ENCODE peak calls at places on chromosome 22, in seven cellular contexts. Y is HCT116, R is SK-N-SH, N is H1, O is HepG2, V is K562, I is GM12878. K is an unnamed sample.

GRCh38 chr22:46071451-46072029 is 78.8 kb upstream of the PPARA start:
- DNase-seq in R (peak), I (no peak), Y (peak), N (no peak), V (no peak), O (no peak), K (peak)

GRCh38 chr22:33492210-33492651 is 428.0 kb downstream of the LARGE1 start:
- DNase-seq in I (no peak), N (no peak), Y (no peak), V (no peak), R (peak), O (peak), K (no peak)

GRCh38 chr22:17754233-17754925 is 19.9 kb downstream of the BID start:
- DNase-seq in R (no peak), Y (no peak), O (no peak), I (no peak), V (no peak), N (no peak), K (peak)

GRCh38 chr22:48101704-48102103 is 1339.3 kb downstream of the TBC1D22A start:
- DNase-seq in N (no peak), V (no peak), R (no peak), I (no peak), O (no peak), Y (no peak), K (no peak)

GRCh38 chr22:34765115-34765514 is 300.8 kb upstream of the ISX start:
- DNase-seq in V (no peak), N (no peak), R (no peak), I (no peak), Y (no peak), O (no peak), K (no peak)

GRCh38 chr22:47200273-47201051 is 438.0 kb downstream of the TBC1D22A start:
- DNase-seq in N (no peak), V (no peak), I (no peak), Y (no peak), R (no peak), O (no peak), K (no peak)

GRCh38 chr22:24432059-24432853 is 4.9 kb downstream of the ADORA2A start:
- DNase-seq in R (peak), Y (no peak), N (no peak), O (no peak), I (no peak), V (peak), K (no peak)

GRCh38 chr22:29503811-29504372 is 23.9 kb downstream of the NEFH start:
- DNase-seq in O (no peak), I (no peak), V (peak), Y (no peak), R (no peak), N (no peak), K (no peak)

GRCh38 chr22:47168441-47168840 is 406.0 kb downstream of the TBC1D22A start:
- DNase-seq in V (no peak), R (no peak), O (no peak), I (no peak), N (no peak), Y (no peak), K (no peak)

GRCh38 chr22:44684506-44685383 is 17.3 kb upstream of the PRR5 start:
- DNase-seq in Y (peak), R (peak), I (peak), O (peak), N (peak), V (peak), K (peak)

GRCh38 chr22:29265929-29266328 is 1.9 kb downstream of the RHBDD3 start:
- DNase-seq in I (no peak), Y (no peak), N (no peak), V (no peak), O (no peak), R (peak), K (no peak)

GRCh38 chr22:44523981-44524759 is 26.1 kb upstream of the RTL6 start:
- DNase-seq in O (no peak), N (no peak), V (no peak), Y (no peak), I (no peak), R (no peak), K (no peak)

GRCh38 chr22:44129614-44129976 is 51.1 kb upstream of the PARVG start:
- DNase-seq in N (no peak), V (peak), I (no peak), R (peak), Y (no peak), O (no peak), K (no peak)

GRCh38 chr22:40175571-40176105 is 2.1 kb upstream of the TNRC6B start:
- DNase-seq in R (no peak), Y (no peak), O (no peak), V (no peak), N (no peak), I (no peak), K (no peak)

GRCh38 chr22:44701824-44702478 is at the start of gene PRR5:
- DNase-seq in I (no peak), V (peak), Y (peak), N (no peak), O (peak), R (peak), K (peak)

GRCh38 chr22:46918197-46918596 is 155.7 kb downstream of the TBC1D22A start:
- DNase-seq in R (no peak), V (no peak), N (no peak), I (no peak), O (no peak), Y (no peak), K (no peak)

GRCh38 chr22:36022697-36023096 is 5.9 kb downstream of the RBFOX2 start:
- DNase-seq in Y (no peak), R (no peak), I (no peak), N (no peak), V (no peak), O (no peak), K (no peak)
- TF ChIP-seq JUND in Y (no peak), R (no peak), I (no peak), N (no peak), V (no peak), O (no peak), K (no peak)

GRCh38 chr22:42432818-42433217 is 615 bp upstream of the NFAM1 start:
- DNase-seq in Y (no peak), O (no peak), N (no peak), I (no peak), R (no peak), V (no peak), K (no peak)

GRCh38 chr22:42434748-42435425 is 2.7 kb upstream of the NFAM1 start:
- DNase-seq in O (no peak), Y (no peak), V (no peak), N (no peak), R (no peak), I (no peak), K (peak)

GRCh38 chr22:42434283-42434682 is 2.1 kb upstream of the NFAM1 start:
- DNase-seq in N (no peak), R (peak), V (no peak), Y (no peak), O (no peak), I (no peak), K (no peak)

GRCh38 chr22:42432020-42432596 is at the start of gene NFAM1:
- DNase-seq in Y (no peak), I (no peak), V (no peak), R (no peak), O (no peak), N (no peak), K (no peak)

GRCh38 chr22:42433754-42434153 is 1.6 kb upstream of the NFAM1 start:
- DNase-seq in O (no peak), N (no peak), I (no peak), Y (no peak), V (no peak), R (no peak), K (peak)
- TF ChIP-seq JUND in O (no peak), N (no peak), I (no peak), Y (no peak), V (no peak), R (no peak), K (no peak)

DNA sequence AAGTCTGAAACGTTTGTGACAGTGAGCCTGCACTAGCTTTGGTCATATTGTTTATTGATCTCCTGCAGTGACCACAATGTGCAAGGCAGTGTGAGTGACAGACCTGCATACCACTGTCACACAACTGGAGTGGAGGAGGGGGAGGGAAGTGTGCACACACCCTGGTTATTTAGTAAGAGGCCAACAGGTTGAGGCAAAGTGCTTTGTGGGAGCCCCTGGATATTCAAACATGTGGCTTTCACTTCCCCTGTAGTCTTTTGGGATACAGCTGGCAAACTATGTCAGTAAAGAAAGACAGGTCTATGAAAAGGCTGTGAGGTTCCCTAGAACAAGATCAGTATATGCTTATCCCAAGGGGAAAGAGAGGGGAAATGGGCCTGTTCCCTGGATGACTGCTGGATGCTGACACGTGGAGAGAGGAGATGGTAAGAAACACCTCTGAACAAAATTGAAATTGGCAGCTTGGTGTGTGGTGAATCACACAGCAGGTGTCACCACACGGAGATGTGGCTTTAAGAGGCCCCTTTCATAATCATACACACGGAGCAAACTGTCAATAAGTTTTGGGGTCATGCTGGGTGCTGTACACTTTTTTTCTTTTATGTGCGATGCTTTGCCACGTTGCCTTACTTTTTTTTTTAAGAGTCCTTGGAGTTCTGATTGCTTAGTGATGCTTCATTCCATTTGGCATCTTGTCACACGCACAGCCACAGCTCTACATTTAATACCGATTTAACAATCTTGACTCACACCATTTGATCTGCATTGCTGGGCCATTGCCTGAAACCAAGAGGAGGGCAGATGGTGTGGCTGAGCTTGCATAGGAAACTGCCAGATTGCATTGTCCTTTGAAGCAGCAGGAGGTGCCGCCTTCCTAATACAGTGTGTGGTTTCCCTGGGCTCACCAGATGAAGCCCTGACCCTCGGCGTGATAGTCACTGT is 11.3 kb downstream of the OSBP2 start:
- DNase-seq in I (peak), V (no peak), Y (peak), R (no peak), O (peak), N (no peak), K (no peak)
- TF ChIP-seq JUND in I (no peak), V (no peak), Y (peak), R (no peak), O (no peak), N (no peak), K (no peak)

GRCh38 chr22:31378123-31378522 is 21.3 kb upstream of the DRG1 start:
- DNase-seq in R (no peak), V (no peak), N (no peak), O (no peak), I (no peak), Y (no peak), K (no peak)

DNA sequence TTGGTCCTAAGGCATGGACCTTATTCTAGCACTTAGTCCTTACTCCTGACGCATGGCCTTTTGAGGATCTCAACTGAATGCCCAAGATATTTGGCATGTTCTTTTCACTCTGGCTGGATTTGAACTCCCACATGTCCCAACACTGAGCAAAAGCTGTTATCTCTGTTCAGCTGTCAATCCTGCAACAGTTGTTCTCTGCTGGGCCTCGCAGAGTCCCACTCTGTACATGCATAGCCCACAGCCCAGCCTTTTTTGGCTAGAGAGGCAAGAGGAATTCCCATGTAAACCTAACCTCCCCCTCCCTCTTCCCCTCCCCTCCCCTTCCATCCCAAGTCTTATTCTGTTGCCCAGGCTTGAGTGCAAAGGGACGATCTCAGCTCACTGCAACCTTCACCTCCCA is 21.8 kb upstream of the DRG1 start:
- DNase-seq in R (no peak), O (no peak), I (no peak), V (no peak), N (no peak), Y (no peak), K (no peak)
- TF ChIP-seq JUND in R (no peak), O (no peak), I (no peak), V (no peak), N (no peak), Y (no peak), K (no peak)

DNA sequence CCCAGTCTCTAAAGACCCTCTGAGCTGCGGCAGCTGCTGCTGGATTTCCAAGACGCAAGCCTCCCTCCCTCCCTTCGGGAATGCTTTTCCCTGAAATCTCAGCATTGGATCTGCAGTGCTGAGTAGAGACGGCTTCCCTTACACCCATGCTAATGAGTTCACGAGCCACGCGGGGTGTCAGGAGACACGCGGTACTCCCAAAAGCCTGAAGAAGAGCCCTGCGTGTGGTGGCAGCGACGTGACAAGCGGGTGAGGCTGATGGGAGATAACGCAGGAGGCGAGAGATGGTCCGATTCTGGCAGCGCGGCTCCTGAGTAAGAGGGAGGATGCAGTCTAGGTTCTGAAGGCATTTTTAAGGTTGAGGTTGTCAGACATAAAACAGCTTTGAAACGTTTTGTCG is 74.4 kb upstream of the ASPHD2 start:
- DNase-seq in N (no peak), I (no peak), Y (no peak), R (no peak), O (no peak), V (no peak), K (no peak)
- TF ChIP-seq JUND in N (no peak), I (no peak), Y (no peak), R (no peak), O (no peak), V (no peak), K (no peak)

DNA sequence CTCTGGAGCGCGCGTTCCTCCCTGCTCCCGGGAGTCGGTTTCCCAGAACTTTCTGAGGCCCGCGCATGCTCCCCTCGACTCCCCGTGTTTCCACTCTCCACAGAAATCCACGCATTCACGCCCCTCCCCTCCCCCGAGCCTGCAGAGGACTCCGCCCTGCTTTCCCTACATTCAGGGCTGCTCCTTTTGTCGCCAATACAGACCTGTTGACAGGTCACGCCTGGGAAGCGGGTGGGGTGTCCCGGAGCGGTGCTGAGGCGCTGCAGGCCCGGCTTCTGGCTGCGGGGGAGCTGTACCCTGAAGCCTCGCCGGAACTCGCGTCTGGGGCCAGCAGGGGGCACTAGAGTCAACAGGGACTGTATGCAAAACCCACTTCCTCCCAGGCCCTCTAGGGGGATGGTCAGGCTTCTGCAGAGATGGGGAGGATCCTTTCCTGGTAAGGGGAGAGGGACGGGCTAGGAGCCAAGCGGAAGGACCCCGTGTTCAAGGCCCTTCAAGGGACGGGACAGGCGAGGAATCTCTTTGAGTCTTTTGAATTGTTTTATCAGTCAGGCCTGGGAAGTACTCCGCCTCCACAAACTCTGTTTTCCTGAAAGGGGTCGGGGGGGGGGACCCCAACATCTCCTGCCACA is at the start of gene PRAME:
- DNase-seq in V (peak), Y (peak), I (peak), O (peak), R (peak), N (peak), K (peak)
- TF ChIP-seq JUND in V (no peak), Y (no peak), I (no peak), O (no peak), R (no peak), N (no peak), K (no peak)

DNA sequence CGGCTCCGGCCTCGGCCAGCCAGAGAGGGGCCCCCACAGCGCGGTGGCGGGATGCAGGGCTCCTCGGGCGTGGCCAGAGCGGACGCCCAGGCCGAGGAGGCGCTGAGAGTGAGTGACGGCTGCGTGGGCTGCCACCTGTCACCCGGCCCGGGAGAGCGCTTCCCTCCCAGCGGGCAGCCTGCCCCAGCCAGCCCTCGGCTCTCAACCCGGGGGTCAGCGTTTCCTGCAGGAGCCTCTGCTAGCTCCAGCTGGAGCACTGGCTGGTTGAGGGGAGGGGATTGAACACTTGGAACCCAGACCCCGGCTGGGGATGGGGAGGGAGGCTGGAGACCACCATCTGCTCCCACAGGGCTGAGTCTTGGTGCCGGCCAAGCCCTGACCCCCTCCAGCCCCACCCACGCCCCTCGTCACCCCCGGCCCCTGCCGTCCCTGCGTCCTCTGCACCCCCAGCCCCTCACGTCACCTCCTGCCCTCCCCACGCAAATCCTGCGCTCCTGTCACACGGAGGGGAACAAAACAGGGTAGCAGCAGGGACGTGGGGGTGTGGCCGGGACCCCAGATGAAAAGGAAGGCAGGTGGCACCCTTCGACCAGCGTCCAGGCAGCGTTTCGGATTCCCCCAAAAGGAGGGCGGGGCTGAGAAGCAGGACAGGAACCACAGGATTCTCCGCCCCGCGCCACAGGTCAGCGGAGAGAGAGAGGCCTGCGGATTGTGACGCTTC is 156.9 kb downstream of the BRD1 start:
- DNase-seq in Y (no peak), N (no peak), O (no peak), R (peak), V (no peak), I (no peak), K (no peak)
- TF ChIP-seq JUND in Y (no peak), N (no peak), O (no peak), R (no peak), V (no peak), I (no peak), K (no peak)